ENCODE peak calls at places on chromosome 4, in five cellular contexts. One of them, this sample, is unnamed.

GRCh38 chr4:133402616-133403015 is 253.5 kb downstream of the PCDH10 start:
- DNase-seq in NB4: no peak
- DNase-seq in cardiac muscle cell: no peak
- DNase-seq in HCT116: no peak
- DNase-seq in lower lobe of right lung: no peak
- DNase-seq in this sample: no peak

GRCh38 chr4:118772149-118773081 is 63.5 kb downstream of the SEC24D start:
- DNase-seq in NB4: peak; percentile 72
- DNase-seq in cardiac muscle cell: peak; percentile 42
- DNase-seq in HCT116: peak; percentile 34
- DNase-seq in lower lobe of right lung: no peak
- DNase-seq in this sample: no peak

GRCh38 chr4:69617083-69617694 is 22.3 kb downstream of the UGT2A2 start:
- DNase-seq in NB4: peak; percentile 58
- DNase-seq in cardiac muscle cell: peak; percentile 21
- DNase-seq in HCT116: peak; percentile 47
- DNase-seq in lower lobe of right lung: no peak
- DNase-seq in this sample: peak; percentile 57

GRCh38 chr4:1342003-1342402 is 5.0 kb upstream of the UVSSA start:
- DNase-seq in NB4: no peak
- DNase-seq in cardiac muscle cell: no peak
- DNase-seq in HCT116: no peak
- DNase-seq in lower lobe of right lung: no peak
- DNase-seq in this sample: no peak

GRCh38 chr4:184396001-184396400 is 78.3 kb downstream of the IRF2 start:
- DNase-seq in NB4: no peak
- DNase-seq in cardiac muscle cell: no peak
- DNase-seq in HCT116: no peak
- DNase-seq in lower lobe of right lung: no peak
- DNase-seq in this sample: no peak

GRCh38 chr4:124867551-124867950 is 155.0 kb upstream of the ANKRD50 start:
- DNase-seq in NB4: no peak
- DNase-seq in cardiac muscle cell: no peak
- DNase-seq in HCT116: no peak
- DNase-seq in lower lobe of right lung: no peak
- DNase-seq in this sample: no peak

GRCh38 chr4:85700362-85700761 is 225.4 kb downstream of the ARHGAP24 start:
- DNase-seq in NB4: no peak
- DNase-seq in cardiac muscle cell: no peak
- DNase-seq in HCT116: no peak
- DNase-seq in lower lobe of right lung: no peak
- DNase-seq in this sample: no peak

GRCh38 chr4:8316911-8317351 is 47.4 kb downstream of the HTRA3 start:
- DNase-seq in NB4: no peak
- DNase-seq in cardiac muscle cell: no peak
- DNase-seq in HCT116: no peak
- DNase-seq in lower lobe of right lung: no peak
- DNase-seq in this sample: no peak

GRCh38 chr4:112411781-112412281 is 104.1 kb downstream of the NEUROG2 start:
- DNase-seq in NB4: no peak
- DNase-seq in cardiac muscle cell: no peak
- DNase-seq in HCT116: no peak
- DNase-seq in lower lobe of right lung: no peak
- DNase-seq in this sample: no peak

GRCh38 chr4:112514449-112515277 is 1.3 kb downstream of the NEUROG2 start:
- DNase-seq in NB4: no peak
- DNase-seq in cardiac muscle cell: no peak
- DNase-seq in HCT116: no peak
- DNase-seq in lower lobe of right lung: no peak
- DNase-seq in this sample: no peak

GRCh38 chr4:77358315-77358928 is 201.4 kb downstream of the CCNG2 start:
- DNase-seq in NB4: peak; percentile 29
- DNase-seq in cardiac muscle cell: peak; percentile 64
- DNase-seq in HCT116: peak; percentile 16
- DNase-seq in lower lobe of right lung: no peak
- DNase-seq in this sample: peak; percentile 3

GRCh38 chr4:8247047-8247930 is 22.3 kb upstream of the HTRA3 start:
- DNase-seq in NB4: no peak
- DNase-seq in cardiac muscle cell: no peak
- DNase-seq in HCT116: no peak
- DNase-seq in lower lobe of right lung: peak; percentile 72
- DNase-seq in this sample: no peak

GRCh38 chr4:6620891-6621555 is 19.5 kb upstream of the MRFAP1 start:
- DNase-seq in NB4: no peak
- DNase-seq in cardiac muscle cell: no peak
- DNase-seq in HCT116: no peak
- DNase-seq in lower lobe of right lung: no peak
- DNase-seq in this sample: no peak

GRCh38 chr4:31467781-31468180 is 747.6 kb downstream of the PCDH7 start:
- DNase-seq in NB4: no peak
- DNase-seq in cardiac muscle cell: no peak
- DNase-seq in HCT116: no peak
- DNase-seq in lower lobe of right lung: no peak
- DNase-seq in this sample: no peak

GRCh38 chr4:40856836-40857362 is 107.1 kb downstream of the NSUN7 start:
- DNase-seq in NB4: peak; percentile 81
- DNase-seq in cardiac muscle cell: peak; percentile 87
- DNase-seq in HCT116: no peak
- DNase-seq in lower lobe of right lung: peak; percentile 82
- DNase-seq in this sample: no peak

GRCh38 chr4:34046580-34046979 is 2197.7 kb downstream of the ARAP2 start:
- DNase-seq in NB4: peak; percentile 7
- DNase-seq in cardiac muscle cell: no peak
- DNase-seq in HCT116: peak; percentile 15
- DNase-seq in lower lobe of right lung: no peak
- DNase-seq in this sample: no peak

GRCh38 chr4:87129681-87130080 is 90.7 kb downstream of the KLHL8 start:
- DNase-seq in NB4: no peak
- DNase-seq in cardiac muscle cell: no peak
- DNase-seq in HCT116: no peak
- DNase-seq in lower lobe of right lung: no peak
- DNase-seq in this sample: no peak

GRCh38 chr4:8061145-8061544 is 97.5 kb downstream of the ABLIM2 start:
- DNase-seq in NB4: no peak
- DNase-seq in cardiac muscle cell: no peak
- DNase-seq in HCT116: no peak
- DNase-seq in lower lobe of right lung: no peak
- DNase-seq in this sample: no peak

GRCh38 chr4:37757705-37758104 is 68.8 kb upstream of the PGM2 start:
- DNase-seq in NB4: peak; percentile 91
- DNase-seq in cardiac muscle cell: no peak
- DNase-seq in HCT116: no peak
- DNase-seq in lower lobe of right lung: no peak
- DNase-seq in this sample: no peak

GRCh38 chr4:123127218-123127617 is 204.8 kb upstream of the NUDT6 start:
- DNase-seq in NB4: peak; percentile 9
- DNase-seq in cardiac muscle cell: no peak
- DNase-seq in HCT116: no peak
- DNase-seq in lower lobe of right lung: no peak
- DNase-seq in this sample: no peak
- TF ChIP-seq CTCF in NB4: no peak
- TF ChIP-seq CTCF in cardiac muscle cell: peak; percentile 29
- TF ChIP-seq CTCF in HCT116: no peak
- TF ChIP-seq CTCF in lower lobe of right lung: peak; percentile 26
- TF ChIP-seq CTCF in this sample: peak; percentile 41

GRCh38 chr4:68347845-68348244 is 2.0 kb downstream of the YTHDC1 start:
- DNase-seq in NB4: no peak
- DNase-seq in cardiac muscle cell: no peak
- DNase-seq in HCT116: no peak
- DNase-seq in lower lobe of right lung: no peak
- DNase-seq in this sample: no peak
- H3K4me3 ChIP-seq in NB4: peak overlapping the region; percentile 79
- H3K4me3 ChIP-seq in cardiac muscle cell: peak overlapping the region; percentile 99
- H3K4me3 ChIP-seq in HCT116: no peak overlapping the region
- H3K4me3 ChIP-seq in lower lobe of right lung: peak overlapping the region; percentile 90
- H3K4me3 ChIP-seq in this sample: peak overlapping the region; percentile 74

DNA sequence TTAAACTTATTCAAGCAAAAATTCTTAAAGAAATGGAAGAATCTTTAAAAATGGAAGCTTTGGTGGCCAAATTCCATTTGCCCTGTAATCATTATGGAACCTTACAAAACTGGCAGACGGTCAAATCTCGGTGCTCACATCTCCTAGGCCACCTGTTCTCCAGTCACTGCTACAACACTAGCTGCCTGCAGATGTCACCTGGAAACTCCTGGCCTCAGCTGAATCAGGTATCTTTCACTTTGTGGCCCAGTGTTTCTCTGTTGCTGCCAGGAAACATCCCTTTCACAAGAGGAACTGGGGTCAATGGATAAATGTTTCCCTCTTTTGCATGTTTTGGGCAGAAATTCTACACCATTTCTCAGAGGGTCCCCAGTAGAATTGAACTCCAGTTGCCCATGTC is 4.2 kb upstream of the CXCL3 start:
- DNase-seq in NB4: no peak
- DNase-seq in cardiac muscle cell: no peak
- DNase-seq in HCT116: no peak
- DNase-seq in lower lobe of right lung: no peak
- DNase-seq in this sample: no peak
- TF ChIP-seq CTCF in NB4: no peak
- TF ChIP-seq CTCF in cardiac muscle cell: no peak
- TF ChIP-seq CTCF in HCT116: peak; percentile 18
- TF ChIP-seq CTCF in lower lobe of right lung: no peak
- TF ChIP-seq CTCF in this sample: peak; percentile 35

GRCh38 chr4:140943486-140943885 is 187.3 kb upstream of the TBC1D9 start:
- DNase-seq in NB4: no peak
- DNase-seq in cardiac muscle cell: no peak
- DNase-seq in HCT116: no peak
- DNase-seq in lower lobe of right lung: no peak
- DNase-seq in this sample: no peak
- H3K4me3 ChIP-seq in NB4: no peak overlapping the region
- H3K4me3 ChIP-seq in cardiac muscle cell: no peak overlapping the region
- H3K4me3 ChIP-seq in HCT116: no peak overlapping the region
- H3K4me3 ChIP-seq in lower lobe of right lung: no peak overlapping the region
- H3K4me3 ChIP-seq in this sample: no peak overlapping the region

DNA sequence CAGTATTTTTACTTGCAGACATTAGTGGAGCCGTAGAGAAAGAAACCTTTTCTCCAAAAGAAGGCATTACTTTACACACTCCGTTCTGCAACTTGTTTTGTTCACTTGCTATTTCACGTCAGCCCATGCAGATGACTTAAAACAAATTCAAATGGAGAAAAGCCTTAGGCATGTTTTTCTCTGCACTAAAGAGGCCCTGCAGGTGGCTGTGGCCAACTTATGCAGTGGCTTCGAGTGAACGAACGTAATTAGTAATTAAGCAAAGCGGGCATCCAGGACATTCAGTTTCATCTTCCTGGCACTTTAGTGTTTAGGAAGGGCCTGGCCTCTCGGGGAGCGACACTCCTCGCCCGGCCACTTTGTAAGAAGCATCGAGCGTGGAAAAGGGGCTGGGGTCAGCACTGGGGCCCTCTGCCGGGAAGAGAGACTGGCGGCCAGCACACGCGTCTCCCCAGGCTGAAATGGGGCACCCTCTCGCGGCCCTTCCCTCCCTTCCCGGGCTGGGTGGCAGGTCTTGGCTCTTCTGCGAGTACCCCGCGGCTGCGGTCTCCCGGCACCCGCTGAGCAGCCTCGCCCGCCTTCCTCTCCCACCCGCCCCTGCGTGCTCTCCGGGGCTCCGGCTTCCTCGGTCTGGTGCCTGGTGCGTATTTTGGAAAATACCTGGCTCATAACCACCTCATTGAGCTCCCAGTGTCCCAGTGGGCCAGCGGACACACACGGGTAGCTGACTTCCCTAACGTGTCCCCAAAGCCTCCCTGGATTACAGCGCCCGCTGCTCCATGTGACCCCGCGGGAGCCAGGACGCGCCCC is 706 bp upstream of the CYP4V2 start:
- DNase-seq in NB4: peak; percentile 84
- DNase-seq in cardiac muscle cell: peak; percentile 60
- DNase-seq in HCT116: no peak
- DNase-seq in lower lobe of right lung: no peak
- DNase-seq in this sample: no peak
- TF ChIP-seq CTCF in NB4: peak; percentile 2
- TF ChIP-seq CTCF in cardiac muscle cell: peak; percentile 7
- TF ChIP-seq CTCF in HCT116: no peak
- TF ChIP-seq CTCF in lower lobe of right lung: no peak
- TF ChIP-seq CTCF in this sample: no peak

GRCh38 chr4:3294401-3295241 is 1.8 kb downstream of the RGS12 start:
- DNase-seq in NB4: no peak
- DNase-seq in cardiac muscle cell: no peak
- DNase-seq in HCT116: no peak
- DNase-seq in lower lobe of right lung: no peak
- DNase-seq in this sample: no peak
- H3K4me3 ChIP-seq in NB4: no peak overlapping the region
- H3K4me3 ChIP-seq in cardiac muscle cell: no peak overlapping the region
- H3K4me3 ChIP-seq in HCT116: no peak overlapping the region
- H3K4me3 ChIP-seq in lower lobe of right lung: peak overlapping the region; percentile 61
- H3K4me3 ChIP-seq in this sample: no peak overlapping the region

GRCh38 chr4:65033899-65034298 is 624.6 kb upstream of the TECRL start:
- DNase-seq in NB4: no peak
- DNase-seq in cardiac muscle cell: peak; percentile 12
- DNase-seq in HCT116: no peak
- DNase-seq in lower lobe of right lung: no peak
- DNase-seq in this sample: no peak
- TF ChIP-seq CTCF in NB4: no peak
- TF ChIP-seq CTCF in cardiac muscle cell: no peak
- TF ChIP-seq CTCF in HCT116: no peak
- TF ChIP-seq CTCF in lower lobe of right lung: no peak
- TF ChIP-seq CTCF in this sample: peak; percentile 41